ENCODE peak calls at places on chromosomes 16 and 17, in five cellular contexts. H is astrocyte; M is CD8-positive, alpha-beta memory T cell; Z is right lobe of liver; R is ovary. T is an unnamed sample.

GRCh38 chr16:69234460-69234859 is 47.5 kb downstream of the SNTB2 start:
- DNase-seq in Z (no peak), H (no peak), M (no peak), R (no peak), T (no peak)

GRCh38 chr16:2962334-2963073 is 1.6 kb upstream of the KREMEN2 start:
- DNase-seq in Z (no peak), R (no peak), M (no peak), H (no peak), T (no peak)

GRCh38 chr16:72094266-72094610 is 591 bp downstream of the DHX38 start:
- DNase-seq in H (no peak), Z (no peak), R (no peak), M (no peak), T (no peak)

GRCh38 chr17:77613181-77613580 is 345.3 kb upstream of the TNRC6C start:
- DNase-seq in H (no peak), M (no peak), Z (no peak), R (no peak), T (no peak)

GRCh38 chr17:77140878-77141767 is at the start of gene SEC14L1:
- DNase-seq in H (no peak), Z (peak; percentile 61), R (no peak), M (no peak), T (peak; percentile 47)

GRCh38 chr16:10827691-10828341 is 9.2 kb upstream of the TVP23A start:
- DNase-seq in H (peak; percentile 93), Z (peak; percentile 83), M (no peak), R (peak; percentile 85), T (no peak)

GRCh38 chr17:60333628-60334031 is 58.3 kb downstream of the USP32 start:
- DNase-seq in Z (no peak), M (no peak), R (no peak), H (peak; percentile 55), T (no peak)

GRCh38 chr17:29195465-29196081 is 15.4 kb upstream of the MYO18A start:
- DNase-seq in R (no peak), M (no peak), H (no peak), Z (peak; percentile 39), T (no peak)

GRCh38 chr16:80084614-80085013 is 456.2 kb upstream of the DYNLRB2 start:
- DNase-seq in Z (peak; percentile 71), M (no peak), R (peak; percentile 73), H (peak; percentile 29), T (no peak)

GRCh38 chr16:22743401-22743800 is 70.6 kb upstream of the HS3ST2 start:
- DNase-seq in R (no peak), Z (no peak), M (no peak), H (no peak), T (no peak)

GRCh38 chr16:86510465-86511261 is at the start of gene FOXF1:
- DNase-seq in R (no peak), H (peak; percentile 75), M (no peak), Z (no peak), T (no peak)

GRCh38 chr17:81508639-81509047 is 4.0 kb downstream of the ACTG1 start:
- DNase-seq in M (no peak), R (no peak), Z (no peak), H (no peak), T (no peak)

GRCh38 chr17:64500923-64501765 is 4.3 kb upstream of the POLG2 start:
- DNase-seq in R (no peak), Z (no peak), M (no peak), H (no peak), T (peak; percentile 25)

GRCh38 chr17:55668581-55668980 is 54.1 kb downstream of the TMEM100 start:
- DNase-seq in M (no peak), R (no peak), Z (no peak), H (no peak), T (no peak)

GRCh38 chr17:19996086-19996485 is 13.1 kb upstream of the SPECC1 start:
- DNase-seq in H (no peak), M (no peak), R (no peak), Z (no peak), T (no peak)

GRCh38 chr17:77475012-77475976 is 334.5 kb downstream of the SEC14L1 start:
- DNase-seq in Z (no peak), H (peak; percentile 96), R (no peak), M (peak; percentile 46), T (peak; percentile 59)

GRCh38 chr17:39634384-39634871 is 2.5 kb upstream of the STARD3 start:
- DNase-seq in Z (no peak), M (no peak), H (no peak), R (no peak), T (no peak)

GRCh38 chr17:39633570-39634183 is 3.3 kb upstream of the STARD3 start:
- DNase-seq in R (no peak), M (no peak), Z (no peak), H (no peak), T (no peak)

GRCh38 chr17:39636927-39637736 is at the start of gene STARD3:
- DNase-seq in H (peak; percentile 75), M (peak; percentile 90), R (peak; percentile 93), Z (peak; percentile 95), T (peak; percentile 90)

GRCh38 chr17:39636587-39636926 is 387 bp upstream of the STARD3 start:
- DNase-seq in H (no peak), Z (no peak), M (no peak), R (no peak), T (no peak)

DNA sequence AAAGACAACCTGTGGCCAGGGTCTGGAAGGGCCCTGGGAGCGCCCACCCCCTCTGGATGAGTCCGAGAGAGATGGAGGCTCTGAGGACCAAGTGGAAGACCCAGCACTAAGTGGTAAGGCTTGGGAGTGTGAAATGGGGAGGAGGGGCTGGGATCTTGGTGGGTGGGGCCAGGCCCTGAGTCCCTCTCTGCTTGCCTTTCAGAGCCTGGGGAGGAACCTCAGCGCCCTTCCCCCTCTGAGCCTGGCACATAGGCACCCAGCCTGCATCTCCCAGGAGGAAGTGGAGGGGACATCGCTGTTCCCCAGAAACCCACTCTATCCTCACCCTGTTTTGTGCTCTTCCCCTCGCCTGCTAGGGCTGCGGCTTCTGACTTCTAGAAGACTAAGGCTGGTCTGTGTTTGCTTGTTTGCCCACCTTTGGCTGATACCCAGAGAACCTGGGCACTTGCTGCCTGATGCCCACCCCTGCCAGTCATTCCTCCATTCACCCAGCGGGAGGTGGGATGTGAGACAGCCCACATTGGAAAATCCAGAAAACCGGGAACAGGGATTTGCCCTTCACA is 1.2 kb upstream of the STARD3 start:
- DNase-seq in M (no peak), R (no peak), H (no peak), Z (no peak), T (no peak)
- H3K27ac ChIP-seq in M (no peak overlapping the region), R (peak overlapping the region; percentile 93), H (no peak overlapping the region), Z (no peak overlapping the region), T (peak overlapping the region; percentile 92)

DNA sequence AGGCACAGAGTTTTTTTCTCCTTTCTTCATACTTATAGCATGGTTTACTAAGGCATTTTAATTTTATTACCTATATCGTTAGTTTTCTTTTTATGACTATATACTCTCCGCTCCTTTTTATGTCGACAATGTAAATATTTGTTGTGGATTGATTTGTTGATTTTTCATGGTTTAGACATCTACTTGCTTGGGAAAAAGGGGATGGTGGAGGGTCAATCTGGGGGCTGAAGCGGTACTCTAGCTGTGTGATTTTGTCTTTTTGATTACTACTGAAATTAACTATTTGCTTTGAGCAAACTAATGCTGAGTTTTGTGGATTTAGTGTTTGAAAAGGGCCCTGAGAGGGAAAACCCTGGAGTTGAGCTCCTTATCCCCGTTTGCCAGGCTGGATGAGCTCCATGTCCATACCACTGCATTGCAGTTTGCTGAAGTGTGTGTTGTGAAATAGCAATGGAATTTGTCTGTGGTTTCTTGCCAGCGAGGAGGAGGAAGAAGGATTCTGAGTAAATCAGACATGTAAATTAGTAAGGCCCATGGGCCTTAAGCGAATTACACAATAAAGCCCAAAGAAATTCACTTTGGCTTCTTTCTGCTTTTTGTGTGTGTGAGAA is 72.0 kb downstream of the FTO start:
- DNase-seq in R (no peak), H (peak; percentile 95), M (no peak), Z (peak; percentile 48), T (no peak)
- H3K27ac ChIP-seq in R (no peak overlapping the region), H (peak overlapping the region; percentile 55), M (no peak overlapping the region), Z (peak overlapping the region; percentile 1), T (no peak overlapping the region)

DNA sequence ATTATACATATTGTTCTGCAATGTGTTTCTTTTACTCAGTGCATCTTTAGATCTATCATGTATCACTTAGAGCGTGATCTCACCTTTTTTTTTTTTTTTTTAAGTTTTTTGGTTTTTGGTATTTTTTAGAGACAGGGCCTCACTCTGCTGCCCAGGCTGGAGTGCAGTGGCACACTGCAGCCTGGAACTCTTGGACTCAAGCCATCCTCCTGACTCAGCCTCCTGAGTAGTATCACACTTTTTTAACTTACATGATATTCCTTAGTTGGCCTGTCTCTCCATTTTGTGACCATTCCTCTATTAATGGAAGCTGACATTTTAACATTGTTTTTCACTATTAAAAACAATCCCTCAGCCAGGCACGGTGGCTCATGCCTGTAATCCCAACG is 4.7 kb upstream of the MPO start:
- DNase-seq in Z (no peak), M (no peak), H (no peak), R (no peak), T (no peak)
- H3K27ac ChIP-seq in Z (no peak overlapping the region), M (no peak overlapping the region), H (no peak overlapping the region), R (no peak overlapping the region), T (no peak overlapping the region)

GRCh38 chr17:10622610-10623485 is 34.3 kb downstream of the MYH3 start:
- DNase-seq in R (no peak), Z (no peak), M (no peak), H (no peak), T (no peak)
- H3K27ac ChIP-seq in R (no peak overlapping the region), Z (no peak overlapping the region), M (no peak overlapping the region), H (no peak overlapping the region), T (no peak overlapping the region)

DNA sequence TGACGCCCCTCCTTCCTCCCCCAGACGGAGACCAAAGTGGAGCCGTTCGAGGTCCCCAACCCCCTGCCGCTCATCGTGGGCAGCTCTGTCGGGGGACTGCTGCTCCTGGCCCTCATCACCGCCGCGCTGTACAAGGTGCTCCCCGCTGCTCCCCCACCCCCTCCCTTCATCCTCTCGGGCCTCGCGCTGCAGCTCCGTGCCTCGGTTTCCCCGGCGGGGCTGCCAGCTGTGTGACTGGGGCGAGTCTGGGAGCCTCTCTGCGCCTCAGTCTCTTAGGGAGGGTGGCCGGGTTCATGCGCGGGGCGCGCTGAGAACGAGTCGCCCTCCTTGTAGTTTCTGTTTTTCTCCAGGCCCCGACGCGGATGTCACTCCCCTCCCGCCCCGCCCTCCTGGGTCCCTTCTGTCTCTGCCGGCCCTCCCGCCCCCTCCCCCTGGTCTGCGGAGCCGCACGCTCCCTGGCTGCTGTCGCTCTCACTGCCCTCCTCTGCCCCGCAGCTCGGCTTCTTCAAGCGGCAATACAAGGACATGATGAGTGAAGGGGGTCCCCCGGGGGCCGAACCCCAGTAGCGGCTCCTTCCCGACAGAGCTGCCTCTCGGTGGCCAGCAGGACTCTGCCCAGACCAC is 23.7 kb upstream of the ITGAX start:
- DNase-seq in H (no peak), Z (no peak), M (peak; percentile 37), R (no peak), T (no peak)
- H3K27ac ChIP-seq in H (no peak overlapping the region), Z (no peak overlapping the region), M (no peak overlapping the region), R (no peak overlapping the region), T (peak overlapping the region; percentile 65)

GRCh38 chr16:18983565-18984424 is at the start of gene TMC7:
- DNase-seq in R (peak; percentile 42), H (peak; percentile 69), M (no peak), Z (peak; percentile 73), T (peak; percentile 22)
- H3K27ac ChIP-seq in R (no peak within 1 kb of the TSS), H (no peak within 1 kb of the TSS), M (no peak within 1 kb of the TSS), Z (no peak within 1 kb of the TSS), T (no peak within 1 kb of the TSS)

T was measured in naive thymus-derived CD4-positive, alpha-beta T cell.